ENCODE peak calls at places on chromosome 6, in five cellular contexts. One of them, this sample, is unnamed.

GRCh38 chr6:109096198-109096597 is 891 bp downstream of the CEP57L1 start:
- DNase-seq in B cell: no peak
- DNase-seq in CD4-positive, alpha-beta T cell: no peak
- DNase-seq in left ventricle myocardium inferior: no peak
- DNase-seq in nephron progenitor cell: no peak
- DNase-seq in this sample: no peak

GRCh38 chr6:151391021-151391470 is 313 bp downstream of the ZBTB2 start:
- DNase-seq in left ventricle myocardium inferior: peak; percentile 82
- DNase-seq in B cell: peak; percentile 85
- DNase-seq in CD4-positive, alpha-beta T cell: peak; percentile 86
- DNase-seq in nephron progenitor cell: peak; percentile 79
- DNase-seq in this sample: peak; percentile 71

GRCh38 chr6:157859775-157860504 is 36.9 kb downstream of the SNX9 start:
- DNase-seq in nephron progenitor cell: no peak
- DNase-seq in B cell: no peak
- DNase-seq in left ventricle myocardium inferior: no peak
- DNase-seq in CD4-positive, alpha-beta T cell: no peak
- DNase-seq in this sample: no peak

GRCh38 chr6:159935065-159935464 is 33.8 kb upstream of the IGF2R start:
- DNase-seq in left ventricle myocardium inferior: no peak
- DNase-seq in B cell: no peak
- DNase-seq in nephron progenitor cell: no peak
- DNase-seq in CD4-positive, alpha-beta T cell: no peak
- DNase-seq in this sample: no peak

GRCh38 chr6:108806669-108807068 is 41.6 kb upstream of the ARMC2 start:
- DNase-seq in nephron progenitor cell: no peak
- DNase-seq in CD4-positive, alpha-beta T cell: no peak
- DNase-seq in left ventricle myocardium inferior: no peak
- DNase-seq in B cell: no peak
- DNase-seq in this sample: no peak

GRCh38 chr6:160974304-160974771 is 17.2 kb upstream of the MAP3K4 start:
- DNase-seq in nephron progenitor cell: no peak
- DNase-seq in left ventricle myocardium inferior: peak; percentile 62
- DNase-seq in CD4-positive, alpha-beta T cell: no peak
- DNase-seq in B cell: no peak
- DNase-seq in this sample: no peak

GRCh38 chr6:135087803-135088202 is 33.2 kb upstream of the HBS1L start:
- DNase-seq in B cell: no peak
- DNase-seq in CD4-positive, alpha-beta T cell: peak; percentile 36
- DNase-seq in nephron progenitor cell: no peak
- DNase-seq in left ventricle myocardium inferior: no peak
- DNase-seq in this sample: no peak

GRCh38 chr6:133350928-133351327 is 109.8 kb downstream of the EYA4 start:
- DNase-seq in left ventricle myocardium inferior: no peak
- DNase-seq in nephron progenitor cell: no peak
- DNase-seq in CD4-positive, alpha-beta T cell: no peak
- DNase-seq in B cell: no peak
- DNase-seq in this sample: no peak

GRCh38 chr6:145836767-145837166 is 22.2 kb upstream of the FBXO30 start:
- DNase-seq in CD4-positive, alpha-beta T cell: no peak
- DNase-seq in nephron progenitor cell: no peak
- DNase-seq in left ventricle myocardium inferior: no peak
- DNase-seq in B cell: no peak
- DNase-seq in this sample: no peak

GRCh38 chr6:78808356-78808891 is 58.9 kb upstream of the IRAK1BP1 start:
- DNase-seq in nephron progenitor cell: no peak
- DNase-seq in left ventricle myocardium inferior: no peak
- DNase-seq in CD4-positive, alpha-beta T cell: no peak
- DNase-seq in B cell: no peak
- DNase-seq in this sample: no peak

GRCh38 chr6:53979468-53980067 is 131.7 kb upstream of the MLIP start:
- DNase-seq in CD4-positive, alpha-beta T cell: no peak
- DNase-seq in left ventricle myocardium inferior: no peak
- DNase-seq in nephron progenitor cell: peak; percentile 25
- DNase-seq in B cell: peak; percentile 18
- DNase-seq in this sample: no peak

GRCh38 chr6:131779304-131779703 is 28.5 kb upstream of the ENPP1 start:
- DNase-seq in B cell: no peak
- DNase-seq in left ventricle myocardium inferior: no peak
- DNase-seq in nephron progenitor cell: no peak
- DNase-seq in CD4-positive, alpha-beta T cell: no peak
- DNase-seq in this sample: no peak

GRCh38 chr6:131784561-131784960 is 23.3 kb upstream of the ENPP1 start:
- DNase-seq in CD4-positive, alpha-beta T cell: no peak
- DNase-seq in nephron progenitor cell: no peak
- DNase-seq in left ventricle myocardium inferior: peak; percentile 23
- DNase-seq in B cell: no peak
- DNase-seq in this sample: no peak

GRCh38 chr6:131780600-131780999 is 27.2 kb upstream of the ENPP1 start:
- DNase-seq in CD4-positive, alpha-beta T cell: no peak
- DNase-seq in nephron progenitor cell: no peak
- DNase-seq in left ventricle myocardium inferior: no peak
- DNase-seq in B cell: no peak
- DNase-seq in this sample: no peak

GRCh38 chr6:131781717-131782116 is 26.1 kb upstream of the ENPP1 start:
- DNase-seq in B cell: no peak
- DNase-seq in left ventricle myocardium inferior: no peak
- DNase-seq in CD4-positive, alpha-beta T cell: no peak
- DNase-seq in nephron progenitor cell: no peak
- DNase-seq in this sample: no peak

DNA sequence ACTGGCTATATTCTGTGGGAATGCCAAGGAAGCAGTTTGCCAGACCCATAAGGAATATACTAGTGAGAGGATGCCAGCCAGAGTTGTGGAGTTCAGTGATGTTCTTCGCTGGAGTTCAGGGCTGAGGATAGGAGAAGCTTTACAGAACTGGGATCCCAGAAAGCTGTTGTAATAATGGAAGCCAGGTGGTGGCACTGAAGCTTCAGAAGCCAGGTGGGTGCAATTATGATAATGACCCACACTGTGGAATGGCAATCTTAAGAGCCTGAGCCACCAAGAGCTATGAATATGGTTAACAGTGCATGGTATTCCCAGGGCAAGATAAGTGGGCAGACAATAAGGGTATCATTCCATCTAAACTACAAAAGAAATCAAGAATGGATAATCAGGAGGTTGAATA is 25.1 kb upstream of the ENPP1 start:
- DNase-seq in left ventricle myocardium inferior: no peak
- DNase-seq in nephron progenitor cell: no peak
- DNase-seq in CD4-positive, alpha-beta T cell: no peak
- DNase-seq in B cell: no peak
- DNase-seq in this sample: no peak
- TF ChIP-seq CTCF in left ventricle myocardium inferior: peak; percentile 34
- TF ChIP-seq CTCF in nephron progenitor cell: no peak
- TF ChIP-seq CTCF in CD4-positive, alpha-beta T cell: no peak
- TF ChIP-seq CTCF in B cell: no peak
- TF ChIP-seq CTCF in this sample: no peak

GRCh38 chr6:43608783-43609182 is 20.3 kb downstream of the GTPBP2 start:
- DNase-seq in nephron progenitor cell: no peak
- DNase-seq in CD4-positive, alpha-beta T cell: no peak
- DNase-seq in B cell: no peak
- DNase-seq in left ventricle myocardium inferior: no peak
- DNase-seq in this sample: no peak
- TF ChIP-seq CTCF in nephron progenitor cell: no peak
- TF ChIP-seq CTCF in CD4-positive, alpha-beta T cell: no peak
- TF ChIP-seq CTCF in B cell: no peak
- TF ChIP-seq CTCF in left ventricle myocardium inferior: no peak
- TF ChIP-seq CTCF in this sample: no peak

DNA sequence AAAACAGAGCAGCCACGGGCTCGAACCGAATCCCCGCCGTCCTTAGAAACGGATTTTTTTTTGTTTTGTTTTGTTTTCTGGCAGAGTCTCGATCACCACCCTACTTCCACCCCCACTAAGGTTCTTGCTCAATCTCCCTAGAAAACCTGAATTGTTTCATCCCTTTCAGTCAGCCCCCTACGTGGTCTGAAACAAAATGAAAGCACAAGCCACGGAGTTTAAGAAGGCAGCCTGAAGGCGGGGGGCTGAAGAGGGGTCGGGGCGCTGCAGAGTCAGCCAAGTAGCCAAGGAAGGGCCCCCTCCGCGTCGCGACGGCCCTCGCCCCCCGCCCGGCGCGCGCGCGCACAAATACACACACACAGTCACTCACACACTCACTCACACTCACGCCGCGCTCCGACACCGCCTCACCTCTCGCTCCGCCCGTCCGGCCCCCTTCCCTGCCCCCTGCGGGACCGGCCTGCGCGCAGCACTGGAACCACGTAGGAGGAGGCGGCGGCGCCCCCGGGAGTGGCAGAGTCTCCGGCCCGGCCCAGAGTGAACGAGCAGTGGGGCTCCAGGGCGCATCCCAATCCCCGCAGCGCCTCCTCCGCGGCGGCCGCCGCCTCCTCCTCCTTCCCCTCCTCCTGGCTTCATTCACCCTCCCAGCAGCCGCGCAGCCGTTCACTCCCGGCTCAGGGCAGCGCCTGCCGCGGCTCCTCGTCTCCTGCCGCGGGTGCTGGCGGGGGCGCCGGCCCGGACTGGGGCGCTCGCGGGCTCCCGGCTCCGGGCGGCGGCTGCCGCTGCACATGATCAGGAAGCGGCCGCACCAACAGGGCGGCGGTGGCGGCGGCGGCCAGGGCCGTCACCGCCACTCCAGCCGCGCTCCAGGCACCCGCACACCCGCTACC is 1.4 kb downstream of the ATXN1 start:
- DNase-seq in B cell: peak; percentile 81
- DNase-seq in nephron progenitor cell: peak; percentile 83
- DNase-seq in left ventricle myocardium inferior: peak; percentile 94
- DNase-seq in CD4-positive, alpha-beta T cell: peak; percentile 72
- DNase-seq in this sample: peak; percentile 75
- TF ChIP-seq CTCF in B cell: no peak
- TF ChIP-seq CTCF in nephron progenitor cell: no peak
- TF ChIP-seq CTCF in left ventricle myocardium inferior: peak; percentile 30
- TF ChIP-seq CTCF in CD4-positive, alpha-beta T cell: no peak
- TF ChIP-seq CTCF in this sample: peak; percentile 19

DNA sequence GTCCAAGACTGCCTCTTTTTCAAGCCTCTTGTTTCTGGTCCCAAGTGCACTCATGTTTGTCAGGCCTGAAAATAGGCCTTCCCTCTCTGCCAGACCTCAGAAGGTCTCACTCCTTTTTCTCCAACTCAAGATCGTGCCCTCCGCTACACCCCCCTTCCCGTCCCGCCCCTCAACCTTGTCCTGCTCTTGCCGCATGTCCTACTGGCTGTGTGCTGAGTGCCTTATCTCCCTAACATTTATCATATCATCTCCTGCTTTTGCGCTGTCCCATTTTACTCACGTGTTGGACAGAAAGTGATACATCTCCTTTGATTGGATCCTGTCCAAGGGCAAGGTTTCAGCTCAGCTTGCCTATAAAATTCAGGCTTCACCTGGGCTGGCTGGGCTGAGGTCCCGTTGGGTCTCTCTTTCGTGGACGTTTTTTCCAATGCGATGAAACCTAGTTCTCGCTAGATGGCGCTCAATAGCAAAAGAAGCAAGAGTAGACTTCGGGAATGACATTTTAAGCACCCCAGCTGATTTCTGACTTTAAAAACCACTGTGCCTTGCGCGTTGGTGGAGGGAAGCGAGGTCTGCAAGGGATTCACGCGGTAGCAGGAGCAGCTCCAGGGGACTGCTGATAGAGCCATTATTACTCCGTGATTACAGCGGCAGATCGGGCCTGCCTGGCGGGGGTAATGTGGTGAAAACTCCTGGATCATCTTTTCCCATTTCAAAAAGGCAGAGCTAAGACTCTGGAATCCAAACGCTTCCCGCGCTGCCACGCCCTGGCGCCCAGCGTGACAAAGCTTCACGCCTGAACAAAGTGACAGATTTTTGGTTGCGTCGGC is 137.6 kb downstream of the IMPG1 start:
- DNase-seq in B cell: peak; percentile 50
- DNase-seq in left ventricle myocardium inferior: no peak
- DNase-seq in CD4-positive, alpha-beta T cell: no peak
- DNase-seq in nephron progenitor cell: peak; percentile 57
- DNase-seq in this sample: peak; percentile 23
- TF ChIP-seq CTCF in B cell: peak; percentile 69
- TF ChIP-seq CTCF in left ventricle myocardium inferior: peak; percentile 81
- TF ChIP-seq CTCF in CD4-positive, alpha-beta T cell: peak; percentile 53
- TF ChIP-seq CTCF in nephron progenitor cell: peak; percentile 73
- TF ChIP-seq CTCF in this sample: peak; percentile 81

GRCh38 chr6:12243169-12243568 is 47.0 kb upstream of the EDN1 start:
- DNase-seq in B cell: no peak
- DNase-seq in left ventricle myocardium inferior: no peak
- DNase-seq in CD4-positive, alpha-beta T cell: no peak
- DNase-seq in nephron progenitor cell: no peak
- DNase-seq in this sample: no peak
- TF ChIP-seq CTCF in B cell: no peak
- TF ChIP-seq CTCF in left ventricle myocardium inferior: no peak
- TF ChIP-seq CTCF in CD4-positive, alpha-beta T cell: no peak
- TF ChIP-seq CTCF in nephron progenitor cell: no peak
- TF ChIP-seq CTCF in this sample: no peak

GRCh38 chr6:144286503-144287393 is 1.6 kb downstream of the UTRN start:
- DNase-seq in left ventricle myocardium inferior: peak; percentile 79
- DNase-seq in B cell: peak; percentile 30
- DNase-seq in CD4-positive, alpha-beta T cell: no peak
- DNase-seq in nephron progenitor cell: peak; percentile 84
- DNase-seq in this sample: peak; percentile 65
- TF ChIP-seq CTCF in left ventricle myocardium inferior: no peak
- TF ChIP-seq CTCF in B cell: no peak
- TF ChIP-seq CTCF in CD4-positive, alpha-beta T cell: no peak
- TF ChIP-seq CTCF in nephron progenitor cell: no peak
- TF ChIP-seq CTCF in this sample: no peak

GRCh38 chr6:72525821-72526550 is 95.9 kb upstream of the KCNQ5 start:
- DNase-seq in left ventricle myocardium inferior: no peak
- DNase-seq in CD4-positive, alpha-beta T cell: no peak
- DNase-seq in B cell: no peak
- DNase-seq in nephron progenitor cell: no peak
- DNase-seq in this sample: no peak

GRCh38 chr6:72521684-72522083 is 100.2 kb upstream of the KCNQ5 start:
- DNase-seq in nephron progenitor cell: no peak
- DNase-seq in CD4-positive, alpha-beta T cell: no peak
- DNase-seq in B cell: no peak
- DNase-seq in left ventricle myocardium inferior: no peak
- DNase-seq in this sample: no peak

GRCh38 chr6:72524011-72524645 is 97.7 kb upstream of the KCNQ5 start:
- DNase-seq in B cell: no peak
- DNase-seq in left ventricle myocardium inferior: no peak
- DNase-seq in nephron progenitor cell: no peak
- DNase-seq in CD4-positive, alpha-beta T cell: no peak
- DNase-seq in this sample: no peak

GRCh38 chr6:72519871-72520270 is 102.0 kb upstream of the KCNQ5 start:
- DNase-seq in B cell: no peak
- DNase-seq in CD4-positive, alpha-beta T cell: no peak
- DNase-seq in left ventricle myocardium inferior: no peak
- DNase-seq in nephron progenitor cell: no peak
- DNase-seq in this sample: no peak

GRCh38 chr6:72522735-72523141 is 99.1 kb upstream of the KCNQ5 start:
- DNase-seq in nephron progenitor cell: peak; percentile 15
- DNase-seq in B cell: no peak
- DNase-seq in CD4-positive, alpha-beta T cell: peak; percentile 35
- DNase-seq in left ventricle myocardium inferior: no peak
- DNase-seq in this sample: no peak
- TF ChIP-seq CTCF in nephron progenitor cell: peak; percentile 10
- TF ChIP-seq CTCF in B cell: no peak
- TF ChIP-seq CTCF in CD4-positive, alpha-beta T cell: no peak
- TF ChIP-seq CTCF in left ventricle myocardium inferior: no peak
- TF ChIP-seq CTCF in this sample: peak; percentile 50

DNA sequence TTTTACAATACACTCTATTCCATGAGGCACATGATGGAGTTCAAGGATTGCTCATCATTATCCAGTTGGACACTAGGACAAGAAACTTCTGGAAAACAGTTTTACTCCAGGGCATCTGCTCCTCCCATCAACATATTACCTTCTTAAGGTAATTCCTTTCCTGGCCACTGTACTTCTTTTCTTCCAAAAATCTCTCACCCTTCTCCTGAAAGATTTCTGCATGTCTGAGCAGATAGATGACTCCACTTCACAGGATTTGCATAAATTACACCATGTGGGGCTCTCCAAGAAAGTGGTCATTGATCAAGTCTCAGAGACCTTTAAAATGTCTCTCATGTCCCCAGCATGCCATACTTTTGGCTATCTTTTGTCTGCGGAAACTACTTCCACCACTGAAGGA is 103.2 kb upstream of the TNFAIP3 start:
- DNase-seq in CD4-positive, alpha-beta T cell: no peak
- DNase-seq in B cell: no peak
- DNase-seq in left ventricle myocardium inferior: no peak
- DNase-seq in nephron progenitor cell: no peak
- DNase-seq in this sample: no peak
- TF ChIP-seq CTCF in CD4-positive, alpha-beta T cell: no peak
- TF ChIP-seq CTCF in B cell: no peak
- TF ChIP-seq CTCF in left ventricle myocardium inferior: no peak
- TF ChIP-seq CTCF in nephron progenitor cell: no peak
- TF ChIP-seq CTCF in this sample: no peak